ENCODE peak calls at places on chromosomes 4 and X, in six cellular contexts. E, U, Y, R, O and F are unnamed samples. For H3K27me3, the result is how much of the 10 kb centered on the place peaks cover.

GRCh38 chr4:149465941-149466340 is 349.7 kb downstream of the IQCM start:
- DNase-seq in Y (no peak), R (peak), O (no peak), U (no peak), E (no peak), F (no peak)

GRCh38 chr4:88097301-88097700 is 61.1 kb downstream of the ABCG2 start:
- DNase-seq in Y (no peak), U (no peak), E (no peak), O (no peak), R (peak), F (no peak)

GRCh38 chr4:113276448-113277158 is 227.2 kb downstream of the ANK2 start:
- DNase-seq in O (no peak), Y (no peak), U (no peak), E (no peak), R (no peak), F (no peak)

GRCh38 chr4:40241936-40242590 is 45.2 kb downstream of the RHOH start:
- DNase-seq in U (no peak), O (no peak), Y (no peak), R (no peak), E (no peak), F (no peak)

GRCh38 chr4:182645511-182645910 is 271.7 kb downstream of the DCTD start:
- DNase-seq in R (no peak), Y (no peak), O (no peak), E (no peak), U (no peak), F (no peak)

GRCh38 chr4:79574741-79575451 is 166.9 kb upstream of the GK2 start:
- DNase-seq in O (no peak), Y (no peak), U (no peak), R (no peak), E (no peak), F (no peak)

GRCh38 chr4:89242864-89243740 is 64.5 kb downstream of the GPRIN3 start:
- DNase-seq in U (no peak), Y (no peak), O (no peak), E (no peak), R (no peak), F (no peak)

GRCh38 chr4:73974352-73974751 is 7.5 kb downstream of the PF4 start:
- DNase-seq in E (no peak), Y (no peak), U (no peak), O (no peak), R (no peak), F (no peak)

GRCh38 chrX:111869639-111870034 is 6.3 kb upstream of the TRPC5OS start:
- DNase-seq in U (no peak), Y (peak), E (no peak), O (no peak), R (no peak), F (no peak)

GRCh38 chrX:133414399-133415275 is 652 bp downstream of the GPC4 start:
- DNase-seq in U (no peak), O (no peak), R (no peak), E (no peak), Y (peak), F (peak)

GRCh38 chr4:104490096-104490769 is 4.5 kb downstream of the CXXC4 start:
- DNase-seq in R (no peak), O (no peak), Y (peak), U (peak), E (no peak), F (peak)

GRCh38 chr4:33054161-33054560 is 2334.0 kb downstream of the PCDH7 start:
- DNase-seq in O (no peak), Y (no peak), E (no peak), U (no peak), R (no peak), F (no peak)

GRCh38 chr4:119841361-119841760 is 212.8 kb upstream of the PDE5A start:
- DNase-seq in U (no peak), R (no peak), E (no peak), O (no peak), Y (no peak), F (no peak)

GRCh38 chrX:136147966-136148365 is 633 bp downstream of the FHL1 start:
- DNase-seq in Y (peak), O (no peak), U (no peak), E (no peak), R (no peak), F (no peak)

GRCh38 chr4:101265816-101266172 is 81.5 kb downstream of the PPP3CA start:
- DNase-seq in U (no peak), R (no peak), O (no peak), E (no peak), Y (no peak), F (no peak)

GRCh38 chr4:19301527-19301926 is 950.2 kb upstream of the SLIT2 start:
- DNase-seq in Y (no peak), E (no peak), R (no peak), U (no peak), O (no peak), F (no peak)

GRCh38 chr4:15695240-15695699 is 7.6 kb upstream of the BST1 start:
- DNase-seq in U (no peak), R (peak), Y (peak), E (no peak), O (no peak), F (no peak)

GRCh38 chr4:23225024-23225423 is 532.3 kb downstream of the GBA3 start:
- DNase-seq in R (no peak), U (no peak), E (no peak), O (no peak), Y (no peak), F (no peak)

GRCh38 chr4:142846105-142846728 is at the start of gene INPP4B:
- DNase-seq in O (peak), E (no peak), U (no peak), R (no peak), Y (peak), F (peak)

GRCh38 chrX:71222929-71223328 is at the start of gene GJB1:
- DNase-seq in R (no peak), Y (no peak), E (no peak), U (no peak), O (no peak), F (no peak)

GRCh38 chr4:11098461-11098860 is 330.2 kb downstream of the HS3ST1 start:
- DNase-seq in U (peak), E (no peak), Y (no peak), O (no peak), R (no peak), F (no peak)

GRCh38 chrX:41526268-41526667 is 79.1 kb downstream of the NYX start:
- DNase-seq in R (no peak), U (no peak), E (no peak), Y (no peak), O (no peak), F (no peak)

GRCh38 chrX:68997911-68998310 is 167.3 kb downstream of the PJA1 start:
- DNase-seq in E (peak), O (no peak), R (no peak), U (no peak), Y (no peak), F (no peak)

GRCh38 chrX:121322159-121322558 is 274.7 kb downstream of the GLUD2 start:
- DNase-seq in R (no peak), O (no peak), E (no peak), U (no peak), Y (no peak), F (no peak)

GRCh38 chr4:155692361-155692760 is 25.7 kb downstream of the GUCY1A1 start:
- DNase-seq in R (no peak), U (no peak), O (no peak), E (no peak), Y (no peak), F (no peak)
- TF ChIP-seq CTCF in R (no peak), U (no peak), O (no peak), E (no peak), Y (no peak), F (no peak)

GRCh38 chr4:62896721-62897120 is 1512.5 kb downstream of the TECRL start:
- DNase-seq in O (no peak), R (no peak), U (no peak), E (no peak), Y (no peak), F (no peak)
- H3K27me3 ChIP-seq in O (under half), R (under half), U (under half), E (under half), Y (under half), F (under half)

GRCh38 chrX:43666301-43666912 is 10.3 kb downstream of the MAOA start:
- DNase-seq in U (no peak), E (no peak), R (no peak), Y (no peak), O (no peak), F (no peak)

GRCh38 chrX:43664258-43664657 is 8.2 kb downstream of the MAOA start:
- DNase-seq in E (no peak), Y (no peak), U (no peak), O (no peak), R (no peak), F (no peak)

GRCh38 chrX:43663173-43663572 is 7.1 kb downstream of the MAOA start:
- DNase-seq in R (no peak), E (no peak), U (no peak), Y (no peak), O (no peak), F (no peak)

GRCh38 chrX:43664708-43665107 is 8.6 kb downstream of the MAOA start:
- DNase-seq in R (no peak), U (no peak), E (no peak), Y (no peak), O (no peak), F (no peak)

GRCh38 chrX:43661521-43662240 is 5.6 kb downstream of the MAOA start:
- DNase-seq in Y (no peak), O (no peak), R (no peak), U (no peak), E (no peak), F (no peak)
- H3K4me3 ChIP-seq in Y (no peak), O (no peak), R (no peak), U (peak), E (no peak), F (peak)

GRCh38 chr4:84501197-84501492 is 2.1 kb upstream of the NKX6-1 start:
- DNase-seq in Y (peak), U (no peak), R (no peak), E (no peak), O (no peak), F (no peak)
- TF ChIP-seq CTCF in Y (peak), U (no peak), R (no peak), E (no peak), O (no peak), F (no peak)

GRCh38 chrX:48711929-48712505 is 15.5 kb downstream of the SUV39H1 start:
- DNase-seq in R (no peak), U (no peak), E (no peak), O (no peak), Y (no peak), F (no peak)
- H3K27me3 ChIP-seq in R (under half), U (under half), E (under half), O (under half), Y (under half), F (under half)

GRCh38 chr4:13169731-13170130 is 314.4 kb downstream of the RAB28 start:
- DNase-seq in U (no peak), R (no peak), O (no peak), E (no peak), Y (no peak), F (no peak)
- H3K4me3 ChIP-seq in U (no peak), R (no peak), O (no peak), E (no peak), Y (no peak), F (no peak)

DNA sequence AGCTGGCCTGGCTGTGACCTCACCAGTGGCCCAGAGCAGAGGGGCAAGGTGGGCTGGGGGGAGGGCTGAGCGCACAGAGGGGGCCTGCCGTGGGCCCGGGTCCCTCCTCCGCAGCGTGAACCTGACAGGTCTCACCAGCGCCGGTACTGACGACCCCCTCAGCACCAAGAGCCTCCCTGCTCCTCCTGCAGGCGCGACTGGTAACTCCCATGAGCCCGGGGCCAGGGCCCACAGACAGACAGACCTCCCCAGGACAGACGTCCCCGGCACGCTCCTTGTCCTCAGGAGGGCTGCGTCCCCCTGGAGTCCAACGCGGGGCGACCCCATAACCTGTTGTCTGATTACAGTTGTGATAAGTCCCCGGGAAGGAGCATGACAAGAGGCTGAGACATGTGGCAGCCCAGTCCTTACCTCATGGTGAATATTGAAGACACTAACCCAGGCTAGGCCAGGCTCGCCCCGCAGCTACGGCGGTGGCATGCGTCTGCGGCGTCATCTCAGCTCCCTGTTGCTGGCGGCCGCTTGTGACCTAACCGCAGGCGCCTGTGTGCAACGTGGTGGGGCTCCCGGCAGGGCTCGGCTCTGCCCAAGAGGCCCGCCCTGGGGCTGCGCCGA is 8.5 kb downstream of the AKAP17A start:
- DNase-seq in E (no peak), O (no peak), U (no peak), Y (no peak), R (no peak), F (peak)
- TF ChIP-seq CTCF in E (no peak), O (no peak), U (no peak), Y (no peak), R (no peak), F (no peak)

GRCh38 chrX:10813761-10814160 is 193.4 kb upstream of the MID1 start:
- DNase-seq in U (no peak), R (no peak), Y (no peak), O (no peak), E (no peak), F (no peak)

DNA sequence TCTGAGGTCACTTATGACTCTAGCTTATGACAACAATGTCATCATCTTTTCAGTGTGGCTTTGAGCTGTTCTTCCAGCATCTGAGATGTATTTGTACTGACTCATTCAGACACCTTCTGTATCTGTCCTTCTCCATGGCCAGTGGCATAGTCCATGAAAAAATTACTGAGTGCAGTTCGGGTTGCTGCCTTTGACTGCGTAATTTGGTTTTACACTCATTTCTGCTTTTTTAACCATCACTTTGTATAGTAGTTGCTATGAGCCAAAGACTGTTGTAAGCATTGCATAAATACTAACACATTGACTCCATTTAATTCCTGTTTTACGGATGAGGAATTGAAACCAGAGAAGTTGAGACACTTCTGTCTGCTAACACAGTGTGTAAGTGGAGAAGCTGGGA is 190.7 kb upstream of the MID1 start:
- DNase-seq in E (no peak), R (no peak), Y (no peak), U (no peak), O (no peak), F (no peak)
- H3K27me3 ChIP-seq in E (under half), R (under half), Y (under half), U (under half), O (under half), F (under half)

GRCh38 chr4:131427000-131427399 is 1722.1 kb upstream of the PCDH10 start:
- DNase-seq in R (no peak), Y (no peak), U (no peak), E (no peak), O (no peak), F (no peak)

GRCh38 chr4:131426023-131426758 is 1722.9 kb upstream of the PCDH10 start:
- DNase-seq in R (no peak), Y (no peak), U (no peak), O (no peak), E (no peak), F (no peak)

DNA sequence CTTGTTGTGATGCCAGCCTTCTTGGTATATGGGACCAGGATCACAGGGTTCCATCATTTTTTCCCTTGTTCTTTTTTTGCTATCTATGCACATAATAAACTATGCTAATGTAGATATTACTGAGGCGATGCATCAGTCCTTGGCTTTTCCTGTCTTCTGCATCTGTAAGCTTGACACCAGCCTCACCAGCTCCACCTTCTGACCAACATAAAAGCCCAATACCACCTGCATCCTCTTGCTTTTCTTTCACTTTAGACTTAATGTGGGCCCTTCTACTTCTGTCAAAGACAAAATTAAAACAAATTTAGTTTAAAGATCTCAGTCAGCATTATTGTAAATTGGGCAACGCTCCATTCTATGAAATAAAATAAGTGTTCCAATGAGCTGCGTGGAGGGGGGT is 1718.8 kb upstream of the PCDH10 start:
- DNase-seq in Y (no peak), U (no peak), E (no peak), O (no peak), R (no peak), F (no peak)
- H3K4me3 ChIP-seq in Y (no peak), U (no peak), E (no peak), O (no peak), R (no peak), F (no peak)